ENCODE peak calls at places on chromosomes 3 and 15, in six cellular contexts. G is NCI-H2081; N is stimulated activated CD4-positive, alpha-beta T cell treated with anti-CD3 and anti-CD28 coated beads, Interleukin-1b, Interleukin-23, amount 100 ng/mL, for 24 hours; U is C1 segment of cervical spinal cord; E is DND-41; A is NCI-H1105 treated with DMSO at 0.1 percent for 48 hours. K is an unnamed sample.

GRCh38 chr15:87547470-87548181 is 708.9 kb downstream of the NTRK3 start:
- DNase-seq in U (no peak), A (no peak), G (no peak), E (no peak), N (no peak), K (no peak)

GRCh38 chr3:56629044-56629443 is 54.0 kb downstream of the TASOR start:
- DNase-seq in A (no peak), E (no peak), N (no peak), U (no peak), G (no peak), K (no peak)

GRCh38 chr15:70597056-70597603 is 166.2 kb downstream of the UACA start:
- DNase-seq in E (no peak), N (no peak), A (no peak), G (no peak), U (no peak), K (no peak)

GRCh38 chr3:115092220-115092791 is 54.8 kb downstream of the ZBTB20 start:
- DNase-seq in U (peak), E (peak), G (peak), A (peak), N (peak), K (peak)

GRCh38 chr15:59247364-59247763 is 40.7 kb downstream of the LDHAL6B start:
- DNase-seq in N (peak), E (peak), G (peak), U (peak), A (peak), K (peak)

GRCh38 chr3:175295248-175296000 is 436.3 kb downstream of the NAALADL2 start:
- DNase-seq in A (no peak), G (no peak), U (no peak), E (no peak), N (no peak), K (no peak)

GRCh38 chr15:70320077-70320830 is 222.5 kb upstream of the TLE3 start:
- DNase-seq in G (no peak), U (no peak), A (no peak), E (no peak), N (no peak), K (no peak)

GRCh38 chr3:169604568-169604967 is 58.9 kb downstream of the MECOM start:
- DNase-seq in G (no peak), N (no peak), U (no peak), A (no peak), E (no peak), K (no peak)

GRCh38 chr15:94234300-94234699 is 2.9 kb downstream of the MCTP2 start:
- DNase-seq in U (no peak), E (no peak), N (peak), G (no peak), A (no peak), K (no peak)

GRCh38 chr3:46321461-46322104 is 32.3 kb upstream of the CCR2 start:
- DNase-seq in A (no peak), U (no peak), N (no peak), G (no peak), E (no peak), K (no peak)

GRCh38 chr3:172268896-172269295 is 179.4 kb downstream of the GHSR start:
- DNase-seq in E (no peak), A (no peak), N (no peak), G (no peak), U (no peak), K (no peak)

GRCh38 chr3:129974451-129975331 is at the start of gene TRH:
- DNase-seq in E (no peak), A (no peak), G (no peak), U (no peak), N (no peak), K (no peak)

K was measured in posterior cingulate gyrus.